ENCODE peak calls at places on chromosomes 13 and 19, in four cellular contexts. L, D, J and S are unnamed samples.

GRCh38 chr19:7328647-7329046 is 20.1 kb upstream of the ARHGEF18 start:
- DNase-seq in L (no peak), D (no peak), J (no peak), S (no peak)

GRCh38 chr19:38975861-38976271 is 324 bp upstream of the FBXO17 start:
- DNase-seq in L (peak; percentile 59), D (peak; percentile 49), J (peak; percentile 67), S (no peak)

GRCh38 chr19:10604460-10604980 is 17.4 kb upstream of the AP1M2 start:
- DNase-seq in L (no peak), D (no peak), J (no peak), S (no peak)

GRCh38 chr13:47822036-47822435 is 179.0 kb downstream of the SUCLA2 start:
- DNase-seq in L (no peak), D (no peak), J (no peak), S (no peak)

GRCh38 chr13:33590936-33591335 is 227.0 kb upstream of the RFC3 start:
- DNase-seq in L (no peak), D (no peak), J (no peak), S (no peak)

GRCh38 chr19:5330307-5330720 is 10.3 kb downstream of the PTPRS start:
- DNase-seq in L (no peak), D (no peak), J (no peak), S (no peak)

GRCh38 chr13:50318887-50319286 is 303.6 kb downstream of the KCNRG start:
- DNase-seq in L (peak; percentile 39), D (no peak), J (no peak), S (no peak)

GRCh38 chr13:39676315-39676876 is 20.9 kb downstream of the COG6 start:
- DNase-seq in L (peak; percentile 77), D (peak; percentile 37), J (peak; percentile 66), S (peak; percentile 90)

GRCh38 chr19:51887522-51888498 is at the start of gene ZNF577:
- DNase-seq in L (peak; percentile 98), D (peak; percentile 95), J (peak; percentile 95), S (peak; percentile 74)

GRCh38 chr19:33290956-33291622 is 11.2 kb downstream of the CEBPA start:
- DNase-seq in L (no peak), D (no peak), J (peak; percentile 15), S (no peak)

GRCh38 chr19:35414442-35414841 is 33.6 kb upstream of the FFAR2 start:
- DNase-seq in L (no peak), D (no peak), J (no peak), S (no peak)

GRCh38 chr13:39884166-39884565 is 228.7 kb downstream of the COG6 start:
- DNase-seq in L (no peak), D (no peak), J (no peak), S (no peak)

GRCh38 chr19:12785431-12786011 is 5.8 kb upstream of the JUNB start:
- DNase-seq in L (no peak), D (no peak), J (peak; percentile 17), S (no peak)

GRCh38 chr13:49246850-49247721 is 639 bp upstream of the CDADC1 start:
- DNase-seq in L (no peak), D (no peak), J (no peak), S (no peak)

GRCh38 chr13:109576331-109576813 is 210.0 kb downstream of the IRS2 start:
- DNase-seq in L (no peak), D (no peak), J (no peak), S (no peak)

GRCh38 chr19:41323023-41323422 is 13.1 kb downstream of the CCDC97 start:
- DNase-seq in L (no peak), D (peak; percentile 77), J (peak; percentile 58), S (no peak)

GRCh38 chr19:50777830-50778303 is 7.6 kb downstream of the GPR32 start:
- DNase-seq in L (peak; percentile 90), D (no peak), J (peak; percentile 63), S (peak; percentile 93)
- TF ChIP-seq EZH2 in L (peak; percentile 38), D (no peak), J (no peak), S (no peak)

DNA sequence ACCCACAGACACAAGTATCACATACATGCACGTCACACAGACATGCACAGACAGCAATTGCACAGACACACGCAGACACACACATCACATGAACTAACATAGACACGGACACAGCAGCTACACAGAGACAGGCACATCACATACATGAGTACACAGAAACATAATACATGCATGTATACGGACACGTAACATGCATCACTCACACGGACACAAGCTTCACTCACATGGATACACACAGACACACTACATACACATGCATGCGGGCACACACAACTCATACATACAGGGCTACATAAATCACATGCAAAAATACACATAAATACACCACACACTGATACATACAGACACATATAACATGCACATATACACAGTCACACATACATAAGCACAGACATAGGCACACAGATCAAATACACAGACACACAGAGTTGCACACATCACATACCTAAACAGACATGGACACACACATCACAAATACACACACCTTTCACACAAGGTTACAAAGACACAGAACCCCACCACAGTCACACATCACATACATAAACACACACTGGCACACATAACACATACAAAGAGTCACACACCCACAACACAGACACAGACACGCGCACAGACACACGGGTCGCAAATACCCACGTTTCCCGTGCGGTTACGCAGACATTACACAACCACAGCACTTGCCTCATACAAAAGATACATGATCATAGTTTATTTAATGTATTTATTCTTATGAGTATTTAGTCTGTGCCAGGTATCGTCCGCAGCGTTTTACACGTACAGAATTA is 1.1 kb upstream of the LMTK3 start:
- DNase-seq in L (no peak), D (no peak), J (no peak), S (no peak)
- TF ChIP-seq EZH2 in L (no peak), D (peak; percentile 89), J (no peak), S (no peak)

GRCh38 chr13:25469179-25469545 is 97.4 kb downstream of the ATP8A2 start:
- DNase-seq in L (peak; percentile 69), D (no peak), J (no peak), S (no peak)
- TF ChIP-seq EZH2 in L (no peak), D (no peak), J (no peak), S (no peak)

DNA sequence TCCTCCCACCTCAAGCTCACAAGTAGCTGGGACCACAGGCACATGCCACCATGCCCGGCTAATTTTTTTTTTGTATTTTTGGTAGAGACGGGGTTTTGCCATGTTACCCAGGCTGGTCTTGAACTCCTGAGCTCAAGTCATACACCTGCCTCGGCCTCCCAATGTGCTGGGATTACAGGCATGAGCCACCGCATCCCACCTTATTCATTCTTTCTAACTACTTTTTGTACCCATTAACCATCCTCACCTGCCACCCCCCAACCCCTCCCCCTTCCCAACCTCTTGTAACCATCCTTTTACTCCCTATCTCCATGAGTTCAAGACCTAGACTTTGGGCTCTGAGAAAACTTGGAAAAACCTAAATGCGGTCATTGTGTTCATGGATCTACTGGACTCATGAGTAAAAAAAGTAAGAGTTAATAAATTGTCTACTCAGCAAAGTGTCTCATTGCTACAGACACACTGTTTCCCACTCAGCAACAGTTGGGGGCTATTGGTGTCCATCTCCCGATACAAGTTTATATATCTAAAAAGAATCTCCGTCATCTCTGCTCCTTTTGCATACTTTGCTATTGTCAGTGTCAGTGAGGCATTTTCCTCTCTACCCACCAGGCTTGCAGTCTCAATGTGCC is 44.1 kb upstream of the MEDAG start:
- DNase-seq in L (no peak), D (no peak), J (no peak), S (no peak)
- TF ChIP-seq EZH2 in L (no peak), D (no peak), J (no peak), S (no peak)

DNA sequence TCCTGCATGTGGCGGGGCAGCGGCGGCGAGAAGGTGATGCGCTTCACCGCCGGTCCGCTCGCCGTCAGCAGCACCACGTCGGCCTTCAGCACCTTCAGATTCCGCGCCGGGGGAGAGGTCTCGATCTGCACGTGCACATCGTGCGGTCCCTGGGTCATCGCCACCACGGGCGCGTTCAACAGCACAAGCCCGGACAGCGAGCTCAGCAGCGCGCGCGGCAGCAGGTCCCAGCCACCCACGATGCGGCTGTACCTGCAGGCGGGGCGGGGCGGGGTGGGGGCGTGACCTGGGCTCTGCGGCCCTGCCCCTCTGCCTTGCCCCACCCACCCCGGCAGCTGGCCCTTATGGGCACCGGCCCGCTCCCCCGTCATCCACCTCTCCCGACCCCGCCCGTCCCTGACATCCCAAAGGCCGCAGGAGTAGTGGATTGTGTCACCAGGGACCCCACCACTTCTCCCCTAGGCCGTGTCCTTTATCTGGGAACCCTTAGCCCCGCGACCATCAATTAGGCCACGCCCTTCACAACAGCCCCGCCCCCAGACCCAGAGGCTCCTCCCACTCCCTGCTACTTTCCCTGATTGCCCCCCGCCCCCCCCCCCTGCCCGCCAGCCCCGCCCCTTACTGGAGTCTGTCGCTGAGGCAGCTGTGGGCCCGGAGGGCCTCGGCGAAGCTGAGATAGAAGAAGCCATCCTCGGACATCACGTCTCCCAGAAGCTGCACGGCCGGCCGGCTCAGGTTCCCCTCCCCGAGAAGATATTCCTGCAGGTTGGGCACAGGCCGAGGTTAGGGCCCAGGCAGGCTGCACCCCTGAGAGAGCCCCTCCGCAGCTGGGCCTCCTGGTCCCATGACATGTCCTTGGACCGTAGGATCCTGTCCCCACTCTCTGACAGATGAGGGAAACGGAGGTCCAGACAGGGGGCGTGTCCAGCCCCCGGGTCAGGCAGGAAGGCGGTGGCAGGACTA is 6.1 kb downstream of the IL4I1 start:
- DNase-seq in L (peak; percentile 80), D (no peak), J (peak; percentile 31), S (no peak)
- TF ChIP-seq EZH2 in L (no peak), D (no peak), J (no peak), S (no peak)

DNA sequence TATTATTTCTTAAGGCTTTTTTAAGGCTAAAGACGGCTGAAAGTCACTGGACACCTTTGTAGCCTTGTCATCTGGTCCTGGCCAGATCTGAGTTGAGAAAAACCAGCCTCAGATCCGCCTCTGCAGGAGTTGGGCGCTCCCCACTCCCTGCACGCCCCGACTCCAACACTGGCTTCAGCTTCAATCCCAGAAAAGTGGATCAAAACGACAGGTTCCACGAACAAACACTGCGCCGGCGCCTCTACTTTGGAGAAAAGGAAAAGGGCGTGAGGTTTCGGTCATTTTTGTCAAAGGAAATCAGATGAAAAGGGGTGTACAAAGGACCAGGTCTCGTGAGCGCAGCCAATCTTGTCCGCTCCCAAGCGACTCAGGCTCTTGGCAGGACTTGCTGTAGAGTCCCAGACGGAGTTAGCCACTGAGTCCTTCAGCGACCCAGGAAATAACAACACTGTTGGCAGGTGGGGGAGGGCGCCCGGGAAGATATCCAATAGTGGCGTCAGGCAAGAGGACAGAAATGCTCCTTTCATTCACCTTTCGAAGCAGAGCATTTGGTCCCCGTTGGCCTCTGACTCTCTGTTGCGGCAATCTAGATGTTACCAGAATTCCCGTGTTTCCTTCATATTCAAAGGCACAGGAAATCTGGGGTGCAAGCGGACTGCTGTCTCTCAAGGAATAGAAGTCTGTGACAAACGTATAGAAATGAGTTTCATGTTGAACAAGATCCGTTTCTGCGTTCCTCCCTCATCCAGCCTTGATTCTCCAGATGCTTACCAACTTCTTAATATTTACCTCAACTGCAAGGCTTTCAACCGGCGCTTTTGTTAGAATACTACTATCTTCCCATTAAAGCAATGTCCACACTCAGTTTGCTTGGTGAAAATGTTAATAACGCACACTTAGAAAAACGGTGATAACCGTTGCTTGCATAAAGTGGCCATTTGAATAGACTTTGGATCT is 1.8 kb upstream of the CCNA1 start:
- DNase-seq in L (peak; percentile 73), D (peak; percentile 27), J (peak; percentile 13), S (no peak)
- TF ChIP-seq EZH2 in L (peak; percentile 51), D (peak; percentile 92), J (peak; percentile 95), S (no peak)

GRCh38 chr19:46076951-46077814 is 36.4 kb upstream of the IGFL4 start:
- DNase-seq in L (peak; percentile 97), D (peak; percentile 75), J (peak; percentile 90), S (peak; percentile 74)
- TF ChIP-seq EZH2 in L (peak; percentile 29), D (peak; percentile 81), J (no peak), S (no peak)

GRCh38 chr13:64527561-64527960 is 2702.6 kb downstream of the PCDH9 start:
- DNase-seq in L (no peak), D (no peak), J (no peak), S (no peak)
- TF ChIP-seq EZH2 in L (no peak), D (no peak), J (no peak), S (no peak)